ENCODE peak calls at places on chromosomes 5 and 9, in six cellular contexts. N is M059J; R is head of caudate nucleus; Z is stimulated activated CD4-positive, alpha-beta T cell treated with anti-CD3 and anti-CD28 coated beads, Interleukin-15, amount 100 ng/mL, for 1 hour; W is GM10248; S is hypothalamus. J is an unnamed sample.

GRCh38 chr9:74942801-74943200 is 9.9 kb downstream of the C9orf40 start:
- DNase-seq in N (peak; percentile 38), R (no peak), Z (no peak), W (no peak), S (no peak), J (no peak)

GRCh38 chr5:116573279-116573616 is 1.4 kb downstream of the SEMA6A start:
- DNase-seq in N (no peak), R (peak; percentile 31), Z (no peak), W (peak; percentile 33), S (no peak), J (peak; percentile 51)

GRCh38 chr9:20197976-20198685 is 409.3 kb upstream of the SLC24A2 start:
- DNase-seq in N (no peak), R (no peak), Z (no peak), W (peak; percentile 22), S (no peak), J (no peak)

GRCh38 chr9:97573482-97574073 is 59.6 kb downstream of the TSTD2 start:
- DNase-seq in N (peak; percentile 38), R (no peak), Z (no peak), W (no peak), S (no peak), J (no peak)

GRCh38 chr5:60842859-60843692 is 993 bp downstream of the ELOVL7 start:
- DNase-seq in N (peak; percentile 41), R (no peak), Z (no peak), W (peak; percentile 28), S (no peak), J (no peak)

GRCh38 chr5:129670944-129671343 is 77.0 kb upstream of the MINAR2 start:
- DNase-seq in N (peak; percentile 58), R (no peak), Z (no peak), W (no peak), S (no peak), J (no peak)

GRCh38 chr9:7536310-7536939 is 263.2 kb downstream of the DMAC1 start:
- DNase-seq in N (peak; percentile 8), R (peak; percentile 29), Z (no peak), W (peak; percentile 38), S (peak; percentile 10), J (peak; percentile 28)

GRCh38 chr9:35771943-35772342 is 17.9 kb upstream of the MSMP start:
- DNase-seq in N (no peak), R (no peak), Z (no peak), W (no peak), S (no peak), J (no peak)

GRCh38 chr5:61262080-61262479 is 70.0 kb upstream of the ZSWIM6 start:
- DNase-seq in N (no peak), R (no peak), Z (no peak), W (no peak), S (no peak), J (no peak)

GRCh38 chr5:27708579-27708978 is 670.2 kb upstream of the CDH9 start:
- DNase-seq in N (peak; percentile 82), R (no peak), Z (no peak), W (no peak), S (no peak), J (no peak)

GRCh38 chr5:77637170-77638074 is 1.1 kb downstream of the OTP start:
- DNase-seq in N (peak; percentile 19), R (no peak), Z (no peak), W (no peak), S (no peak), J (no peak)

GRCh38 chr9:86300701-86301100 is 18.4 kb upstream of the ISCA1 start:
- DNase-seq in N (no peak), R (no peak), Z (no peak), W (no peak), S (no peak), J (no peak)

GRCh38 chr5:88683506-88684135 is 199.4 kb downstream of the MEF2C start:
- DNase-seq in N (peak; percentile 93), R (peak; percentile 79), Z (no peak), W (no peak), S (peak; percentile 69), J (peak; percentile 68)

GRCh38 chr9:91274950-91275349 is 86.8 kb downstream of the AUH start:
- DNase-seq in N (no peak), R (no peak), Z (no peak), W (no peak), S (no peak), J (no peak)

GRCh38 chr5:81409845-81410369 is 16.0 kb upstream of the ACOT12 start:
- DNase-seq in N (no peak), R (no peak), Z (no peak), W (no peak), S (no peak), J (no peak)

J was measured in substantia nigra.